ENCODE peak calls at places on chromosome 2, in nine cellular contexts. One of them, this sample, is unnamed.

GRCh38 chr2:189022492-189022891 is 48.3 kb downstream of the COL3A1 start:
- DNase-seq in astrocyte of the spinal cord: peak
- DNase-seq in stimulated activated CD4-positive, alpha-beta T cell treated with anti-CD3 and anti-CD28 coated beads, Interleukin-1b, Interleukin-23, amount 100 ng/mL, for 4 hours: no peak
- DNase-seq in neural progenitor cell: no peak
- DNase-seq in NCI-H82: no peak
- DNase-seq in NCI-H774: no peak
- DNase-seq in HEK293T: no peak
- DNase-seq in Calu3: no peak
- DNase-seq in Jurkat, Clone E6-1: no peak
- DNase-seq in this sample: no peak

GRCh38 chr2:85452237-85452636 is 33.7 kb downstream of the SH2D6 start:
- DNase-seq in NCI-H774: no peak
- DNase-seq in astrocyte of the spinal cord: no peak
- DNase-seq in stimulated activated CD4-positive, alpha-beta T cell treated with anti-CD3 and anti-CD28 coated beads, Interleukin-1b, Interleukin-23, amount 100 ng/mL, for 4 hours: no peak
- DNase-seq in Calu3: no peak
- DNase-seq in Jurkat, Clone E6-1: no peak
- DNase-seq in neural progenitor cell: no peak
- DNase-seq in HEK293T: no peak
- DNase-seq in NCI-H82: no peak
- DNase-seq in this sample: no peak

GRCh38 chr2:230269715-230270114 is 44.2 kb downstream of the SP140 start:
- DNase-seq in Calu3: no peak
- DNase-seq in stimulated activated CD4-positive, alpha-beta T cell treated with anti-CD3 and anti-CD28 coated beads, Interleukin-1b, Interleukin-23, amount 100 ng/mL, for 4 hours: no peak
- DNase-seq in NCI-H774: no peak
- DNase-seq in neural progenitor cell: no peak
- DNase-seq in astrocyte of the spinal cord: no peak
- DNase-seq in Jurkat, Clone E6-1: no peak
- DNase-seq in NCI-H82: no peak
- DNase-seq in HEK293T: no peak
- DNase-seq in this sample: no peak

GRCh38 chr2:135162377-135162776 is 110.3 kb downstream of the RAB3GAP1 start:
- DNase-seq in NCI-H82: peak
- DNase-seq in stimulated activated CD4-positive, alpha-beta T cell treated with anti-CD3 and anti-CD28 coated beads, Interleukin-1b, Interleukin-23, amount 100 ng/mL, for 4 hours: no peak
- DNase-seq in HEK293T: no peak
- DNase-seq in Calu3: no peak
- DNase-seq in Jurkat, Clone E6-1: no peak
- DNase-seq in astrocyte of the spinal cord: no peak
- DNase-seq in NCI-H774: no peak
- DNase-seq in neural progenitor cell: no peak
- DNase-seq in this sample: no peak

GRCh38 chr2:241540766-241541561 is 17.6 kb upstream of the BOK start:
- DNase-seq in NCI-H774: peak
- DNase-seq in NCI-H82: peak
- DNase-seq in Calu3: peak
- DNase-seq in neural progenitor cell: peak
- DNase-seq in Jurkat, Clone E6-1: no peak
- DNase-seq in stimulated activated CD4-positive, alpha-beta T cell treated with anti-CD3 and anti-CD28 coated beads, Interleukin-1b, Interleukin-23, amount 100 ng/mL, for 4 hours: peak
- DNase-seq in HEK293T: peak
- DNase-seq in astrocyte of the spinal cord: peak
- DNase-seq in this sample: peak

GRCh38 chr2:37250869-37251740 is 19.6 kb downstream of the NDUFAF7 start:
- DNase-seq in Calu3: no peak
- DNase-seq in HEK293T: no peak
- DNase-seq in astrocyte of the spinal cord: no peak
- DNase-seq in NCI-H82: no peak
- DNase-seq in NCI-H774: no peak
- DNase-seq in Jurkat, Clone E6-1: no peak
- DNase-seq in stimulated activated CD4-positive, alpha-beta T cell treated with anti-CD3 and anti-CD28 coated beads, Interleukin-1b, Interleukin-23, amount 100 ng/mL, for 4 hours: no peak
- DNase-seq in neural progenitor cell: no peak
- DNase-seq in this sample: no peak

GRCh38 chr2:227182765-227183164 is 18.3 kb downstream of the COL4A3 start:
- DNase-seq in Jurkat, Clone E6-1: no peak
- DNase-seq in Calu3: no peak
- DNase-seq in stimulated activated CD4-positive, alpha-beta T cell treated with anti-CD3 and anti-CD28 coated beads, Interleukin-1b, Interleukin-23, amount 100 ng/mL, for 4 hours: no peak
- DNase-seq in neural progenitor cell: no peak
- DNase-seq in HEK293T: no peak
- DNase-seq in NCI-H82: no peak
- DNase-seq in NCI-H774: no peak
- DNase-seq in astrocyte of the spinal cord: no peak
- DNase-seq in this sample: no peak

GRCh38 chr2:125581561-125581960 is 1074.4 kb upstream of the GYPC start:
- DNase-seq in HEK293T: no peak
- DNase-seq in NCI-H774: peak
- DNase-seq in stimulated activated CD4-positive, alpha-beta T cell treated with anti-CD3 and anti-CD28 coated beads, Interleukin-1b, Interleukin-23, amount 100 ng/mL, for 4 hours: no peak
- DNase-seq in astrocyte of the spinal cord: no peak
- DNase-seq in Jurkat, Clone E6-1: no peak
- DNase-seq in NCI-H82: no peak
- DNase-seq in Calu3: no peak
- DNase-seq in neural progenitor cell: peak
- DNase-seq in this sample: no peak